ENCODE peak calls at places on chromosomes 6 and 20, in seven cellular contexts. T is NT2/D1, Y is brain microvascular endothelial cell, S is fibroblast of mammary gland, I is choroid plexus epithelial cell, G is RKO, F is RPMI8226. V is an unnamed sample.
A peak's percentile ranks its signal among the peaks of the same experiment; 100 is the strongest.

GRCh38 chr6:95352064-95352463 is 225.3 kb upstream of the MANEA start:
- DNase-seq in G (peak; percentile 41), T (no peak), I (peak; percentile 39), S (peak; percentile 2), F (no peak), Y (no peak), V (no peak)

GRCh38 chr6:34531580-34532201 is 24.4 kb downstream of the SPDEF start:
- DNase-seq in T (no peak), S (peak; percentile 79), I (peak; percentile 86), F (no peak), G (no peak), Y (peak; percentile 82), V (peak; percentile 84)

GRCh38 chr6:28838634-28839442 is 84.9 kb downstream of the TRIM27 start:
- DNase-seq in G (peak; percentile 93), I (peak; percentile 82), F (peak; percentile 90), T (peak; percentile 48), Y (peak; percentile 85), S (peak; percentile 85), V (no peak)

GRCh38 chr6:162785632-162786242 is 58.0 kb downstream of the PACRG start:
- DNase-seq in Y (no peak), I (no peak), F (no peak), T (no peak), S (no peak), G (no peak), V (no peak)

GRCh38 chr6:167153523-167153959 is 4.2 kb downstream of the GPR31 start:
- DNase-seq in F (peak; percentile 40), T (no peak), S (peak; percentile 25), I (no peak), Y (peak; percentile 12), G (peak; percentile 35), V (no peak)

GRCh38 chr6:63839485-63839884 is 203.9 kb downstream of the PHF3 start:
- DNase-seq in S (peak; percentile 39), F (no peak), T (no peak), Y (no peak), I (peak; percentile 30), G (peak; percentile 3), V (no peak)

GRCh38 chr6:17865243-17865642 is 122.2 kb downstream of the KIF13A start:
- DNase-seq in I (no peak), Y (no peak), G (no peak), F (peak; percentile 94), T (no peak), S (no peak), V (no peak)

GRCh38 chr6:90537027-90537426 is 49.8 kb downstream of the MAP3K7 start:
- DNase-seq in T (no peak), G (no peak), I (peak; percentile 75), Y (no peak), F (no peak), S (peak; percentile 38), V (no peak)

GRCh38 chr6:111971866-111972532 is 81.9 kb upstream of the CCN6 start:
- DNase-seq in T (no peak), G (no peak), F (no peak), S (peak; percentile 86), I (no peak), Y (no peak), V (no peak)

GRCh38 chr20:11249683-11250082 is 575.9 kb upstream of the JAG1 start:
- DNase-seq in S (no peak), T (no peak), G (no peak), F (no peak), Y (no peak), I (no peak), V (no peak)

GRCh38 chr20:24912397-24913075 is 36.5 kb upstream of the CST7 start:
- DNase-seq in T (no peak), G (no peak), S (no peak), I (no peak), F (no peak), Y (no peak), V (no peak)

GRCh38 chr20:35171753-35172433 is at the start of gene PROCR:
- DNase-seq in I (peak; percentile 83), Y (peak; percentile 86), F (peak; percentile 61), G (peak; percentile 98), S (peak; percentile 95), T (peak; percentile 63), V (peak; percentile 61)

GRCh38 chr6:120608826-120609225 is 725.5 kb downstream of the TBC1D32 start:
- DNase-seq in T (no peak), G (peak; percentile 21), Y (peak; percentile 25), S (peak; percentile 3), F (no peak), I (peak; percentile 1), V (no peak)

GRCh38 chr20:57847104-57847503 is 137.3 kb upstream of the PMEPA1 start:
- DNase-seq in I (no peak), S (no peak), T (no peak), F (no peak), Y (no peak), G (no peak), V (no peak)

GRCh38 chr6:167477688-167478087 is 152.8 kb downstream of the TTLL2 start:
- DNase-seq in S (no peak), Y (no peak), I (no peak), G (no peak), F (no peak), T (no peak), V (no peak)

GRCh38 chr6:169945117-169945516 is 193.7 kb downstream of the ERMARD start:
- DNase-seq in T (no peak), Y (no peak), I (no peak), G (no peak), S (no peak), F (no peak), V (no peak)

GRCh38 chr6:167079853-167080297 is 43.0 kb upstream of the CCR6 start:
- DNase-seq in I (no peak), S (no peak), Y (no peak), F (peak; percentile 61), T (no peak), G (no peak), V (no peak)

GRCh38 chr6:40996591-40997247 is 42.3 kb downstream of the UNC5CL start:
- DNase-seq in I (peak; percentile 29), F (no peak), Y (no peak), S (no peak), T (peak; percentile 30), G (no peak), V (no peak)

GRCh38 chr6:145681965-145682364 is 53.4 kb downstream of the EPM2A start:
- DNase-seq in T (no peak), Y (no peak), F (no peak), G (no peak), I (no peak), S (no peak), V (no peak)

GRCh38 chr20:9617062-9617461 is 102.7 kb downstream of the LAMP5 start:
- DNase-seq in I (peak; percentile 81), F (peak; percentile 78), Y (peak; percentile 56), T (peak; percentile 47), G (peak; percentile 83), S (peak; percentile 60), V (no peak)

GRCh38 chr6:5205877-5206840 is 54.6 kb downstream of the LYRM4 start:
- DNase-seq in Y (peak; percentile 75), G (no peak), F (no peak), I (peak; percentile 89), T (no peak), S (no peak), V (no peak)

GRCh38 chr6:41546866-41547798 is 951 bp downstream of the FOXP4 start:
- DNase-seq in F (peak; percentile 70), G (peak; percentile 39), I (peak; percentile 57), T (no peak), S (peak; percentile 38), Y (peak; percentile 25), V (no peak)

GRCh38 chr20:61457725-61458124 is 205.7 kb downstream of the CDH4 start:
- DNase-seq in Y (no peak), G (no peak), T (no peak), I (no peak), F (no peak), S (no peak), V (no peak)

GRCh38 chr20:10784337-10785183 is 110.8 kb upstream of the JAG1 start:
- DNase-seq in Y (no peak), G (no peak), S (no peak), I (no peak), T (no peak), F (peak; percentile 17), V (peak; percentile 35)

GRCh38 chr6:170137911-170138910 is 152.7 kb downstream of the DLL1 start:
- DNase-seq in S (no peak), T (no peak), Y (no peak), G (no peak), F (no peak), I (no peak), V (no peak)

GRCh38 chr6:71404145-71404966 is 115.7 kb downstream of the OGFRL1 start:
- DNase-seq in Y (peak; percentile 81), I (peak; percentile 90), S (peak; percentile 68), G (peak; percentile 28), F (peak; percentile 1), T (peak; percentile 9), V (peak; percentile 57)

GRCh38 chr6:2695464-2696095 is 55.1 kb downstream of the MYLK4 start:
- DNase-seq in T (no peak), Y (no peak), G (peak; percentile 55), I (peak; percentile 77), F (peak; percentile 31), S (peak; percentile 55), V (no peak)

GRCh38 chr6:14832427-14832826 is 413.4 kb upstream of the JARID2 start:
- DNase-seq in Y (no peak), S (no peak), I (no peak), G (no peak), F (no peak), T (no peak), V (no peak)

GRCh38 chr20:15036938-15037337 is 699.5 kb upstream of the FLRT3 start:
- DNase-seq in G (no peak), T (no peak), S (no peak), Y (no peak), F (no peak), I (peak; percentile 50), V (no peak)

GRCh38 chr20:57658447-57659130 is 38.4 kb upstream of the ZBP1 start:
- DNase-seq in T (no peak), G (no peak), Y (no peak), F (no peak), I (no peak), S (no peak), V (no peak)